ENCODE peak calls at places on chromosome 13, in nine cellular contexts. X, A, H, K, E, R, G, B and Y are unnamed samples.

GRCh38 chr13:97945792-97946419 is 7.6 kb upstream of the IPO5 start:
- DNase-seq in X (no peak), A (no peak), H (peak), K (no peak), E (no peak), R (no peak), G (no peak), B (no peak), Y (no peak)

GRCh38 chr13:29684441-29684840 is 89.0 kb upstream of the SLC7A1 start:
- DNase-seq in X (peak), A (no peak), H (no peak), K (no peak), E (no peak), R (no peak), G (no peak), B (no peak), Y (no peak)

GRCh38 chr13:50779443-50780200 is 63.9 kb downstream of the DLEU7 start:
- DNase-seq in X (no peak), A (no peak), H (no peak), K (no peak), E (no peak), R (no peak), G (no peak), B (no peak), Y (no peak)

GRCh38 chr13:51644649-51645048 is 60.4 kb downstream of the WDFY2 start:
- DNase-seq in X (peak), A (no peak), H (peak), K (no peak), E (no peak), R (no peak), G (no peak), B (no peak), Y (no peak)

GRCh38 chr13:25901460-25902376 is 150.1 kb downstream of the SHISA2 start:
- DNase-seq in X (peak), A (no peak), H (peak), K (no peak), E (no peak), R (no peak), G (no peak), B (no peak), Y (peak)

GRCh38 chr13:91986771-91987515 is 588.5 kb downstream of the GPC5 start:
- DNase-seq in X (no peak), A (no peak), H (no peak), K (no peak), E (no peak), R (no peak), G (no peak), B (no peak), Y (no peak)

GRCh38 chr13:77563110-77563509 is 27.6 kb downstream of the SCEL start:
- DNase-seq in X (no peak), A (no peak), H (peak), K (no peak), E (no peak), R (no peak), G (no peak), B (no peak), Y (no peak)

GRCh38 chr13:107250626-107251025 is 682.7 kb upstream of the ARGLU1 start:
- DNase-seq in X (no peak), A (no peak), H (no peak), K (no peak), E (no peak), R (no peak), G (no peak), B (no peak), Y (no peak)

GRCh38 chr13:38763446-38764381 is 76.8 kb downstream of the FREM2 start:
- DNase-seq in X (peak), A (no peak), H (peak), K (no peak), E (no peak), R (no peak), G (no peak), B (no peak), Y (no peak)

GRCh38 chr13:114134944-114135610 is 2.7 kb upstream of the RASA3 start:
- DNase-seq in X (no peak), A (no peak), H (no peak), K (no peak), E (no peak), R (no peak), G (no peak), B (no peak), Y (no peak)

GRCh38 chr13:44930280-44930679 is 59.0 kb downstream of the NUFIP1 start:
- DNase-seq in X (no peak), A (no peak), H (no peak), K (no peak), E (no peak), R (no peak), G (no peak), B (no peak), Y (no peak)

GRCh38 chr13:27006519-27007161 is 165.0 kb downstream of the USP12 start:
- DNase-seq in X (no peak), A (no peak), H (peak), K (peak), E (no peak), R (no peak), G (peak), B (peak), Y (no peak)

GRCh38 chr13:98055623-98056022 is 87.3 kb upstream of the FARP1 start:
- DNase-seq in X (no peak), A (no peak), H (no peak), K (no peak), E (no peak), R (no peak), G (no peak), B (no peak), Y (no peak)

GRCh38 chr13:23472189-23472588 is 38.7 kb upstream of the SACS start:
- DNase-seq in X (no peak), A (no peak), H (no peak), K (no peak), E (no peak), R (no peak), G (no peak), B (no peak), Y (no peak)

GRCh38 chr13:64688893-64689677 is 2541.1 kb downstream of the PCDH9 start:
- DNase-seq in X (peak), A (no peak), H (peak), K (no peak), E (no peak), R (no peak), G (no peak), B (no peak), Y (no peak)

GRCh38 chr13:44679602-44680001 is 103.5 kb upstream of the TSC22D1 start:
- DNase-seq in X (no peak), A (no peak), H (no peak), K (no peak), E (no peak), R (no peak), G (no peak), B (no peak), Y (no peak)

GRCh38 chr13:104937881-104938280 is 1597.6 kb downstream of the EFNB2 start:
- DNase-seq in X (no peak), A (no peak), H (peak), K (no peak), E (no peak), R (no peak), G (no peak), B (no peak), Y (no peak)

GRCh38 chr13:34358811-34359513 is 541.0 kb downstream of the RFC3 start:
- DNase-seq in X (no peak), A (no peak), H (peak), K (no peak), E (no peak), R (no peak), G (no peak), B (no peak), Y (peak)

GRCh38 chr13:95535243-95535642 is 17.3 kb upstream of the CLDN10 start:
- DNase-seq in X (peak), A (no peak), H (peak), K (no peak), E (no peak), R (no peak), G (no peak), B (peak), Y (peak)

GRCh38 chr13:25085125-25085742 is 10.7 kb upstream of the PABPC3 start:
- DNase-seq in X (peak), A (no peak), H (peak), K (peak), E (no peak), R (no peak), G (no peak), B (peak), Y (peak)

GRCh38 chr13:74082741-74083160 is 51.5 kb downstream of the KLF12 start:
- DNase-seq in X (no peak), A (no peak), H (no peak), K (no peak), E (no peak), R (no peak), G (no peak), B (no peak), Y (no peak)

GRCh38 chr13:45925151-45925550 is 73.6 kb upstream of the SIAH3 start:
- DNase-seq in X (no peak), A (no peak), H (peak), K (no peak), E (no peak), R (no peak), G (no peak), B (no peak), Y (no peak)

GRCh38 chr13:38008636-38009035 is 139.1 kb upstream of the TRPC4 start:
- DNase-seq in X (no peak), A (no peak), H (no peak), K (peak), E (no peak), R (no peak), G (no peak), B (no peak), Y (no peak)

GRCh38 chr13:24512208-24513068 is at the start of gene PARP4:
- DNase-seq in X (peak), A (peak), H (peak), K (peak), E (peak), R (peak), G (peak), B (peak), Y (peak)

GRCh38 chr13:37492741-37493514 is 105.6 kb downstream of the POSTN start:
- DNase-seq in X (no peak), A (no peak), H (peak), K (no peak), E (no peak), R (no peak), G (no peak), B (no peak), Y (no peak)

GRCh38 chr13:39353988-39354387 is 249.0 kb downstream of the LHFPL6 start:
- DNase-seq in X (no peak), A (no peak), H (peak), K (no peak), E (no peak), R (no peak), G (no peak), B (no peak), Y (peak)

GRCh38 chr13:79119578-79120107 is 286.4 kb downstream of the RBM26 start:
- DNase-seq in X (no peak), A (no peak), H (no peak), K (no peak), E (no peak), R (no peak), G (no peak), B (no peak), Y (no peak)

GRCh38 chr13:73399347-73400216 is 340.8 kb downstream of the KLF5 start:
- DNase-seq in X (no peak), A (no peak), H (no peak), K (peak), E (no peak), R (no peak), G (no peak), B (no peak), Y (no peak)

GRCh38 chr13:107202371-107203023 is 634.6 kb upstream of the ARGLU1 start:
- DNase-seq in X (peak), A (no peak), H (peak), K (no peak), E (no peak), R (peak), G (no peak), B (no peak), Y (peak)

GRCh38 chr13:42398542-42398941 is 126.6 kb downstream of the AKAP11 start:
- DNase-seq in X (no peak), A (no peak), H (no peak), K (no peak), E (no peak), R (no peak), G (no peak), B (no peak), Y (no peak)

GRCh38 chr13:66969291-66969690 is 260.8 kb downstream of the PCDH9 start:
- DNase-seq in X (no peak), A (no peak), H (no peak), K (no peak), E (no peak), R (no peak), G (no peak), B (no peak), Y (no peak)
- H3K27ac ChIP-seq in X (no peak), A (no peak), H (no peak), K (no peak), E (no peak), R (no peak), G (peak), B (no peak), Y (no peak)

GRCh38 chr13:100789481-100789880 is 114.9 kb upstream of the TMTC4 start:
- DNase-seq in X (no peak), A (no peak), H (peak), K (no peak), E (no peak), R (no peak), G (peak), B (no peak), Y (no peak)
- H3K27ac ChIP-seq in X (no peak), A (no peak), H (no peak), K (no peak), E (no peak), R (no peak), G (peak), B (no peak), Y (peak)

GRCh38 chr13:28485097-28485496 is 9.8 kb downstream of the FLT1 start:
- DNase-seq in X (no peak), A (no peak), H (no peak), K (no peak), E (no peak), R (no peak), G (no peak), B (no peak), Y (no peak)
- H3K27ac ChIP-seq in X (no peak), A (no peak), H (no peak), K (no peak), E (no peak), R (no peak), G (no peak), B (no peak), Y (no peak)

GRCh38 chr13:83183439-83184149 is 698.7 kb downstream of the SLITRK1 start:
- DNase-seq in X (no peak), A (no peak), H (no peak), K (no peak), E (no peak), R (no peak), G (no peak), B (no peak), Y (no peak)
- H3K27ac ChIP-seq in X (no peak), A (no peak), H (no peak), K (no peak), E (no peak), R (no peak), G (no peak), B (no peak), Y (no peak)

DNA sequence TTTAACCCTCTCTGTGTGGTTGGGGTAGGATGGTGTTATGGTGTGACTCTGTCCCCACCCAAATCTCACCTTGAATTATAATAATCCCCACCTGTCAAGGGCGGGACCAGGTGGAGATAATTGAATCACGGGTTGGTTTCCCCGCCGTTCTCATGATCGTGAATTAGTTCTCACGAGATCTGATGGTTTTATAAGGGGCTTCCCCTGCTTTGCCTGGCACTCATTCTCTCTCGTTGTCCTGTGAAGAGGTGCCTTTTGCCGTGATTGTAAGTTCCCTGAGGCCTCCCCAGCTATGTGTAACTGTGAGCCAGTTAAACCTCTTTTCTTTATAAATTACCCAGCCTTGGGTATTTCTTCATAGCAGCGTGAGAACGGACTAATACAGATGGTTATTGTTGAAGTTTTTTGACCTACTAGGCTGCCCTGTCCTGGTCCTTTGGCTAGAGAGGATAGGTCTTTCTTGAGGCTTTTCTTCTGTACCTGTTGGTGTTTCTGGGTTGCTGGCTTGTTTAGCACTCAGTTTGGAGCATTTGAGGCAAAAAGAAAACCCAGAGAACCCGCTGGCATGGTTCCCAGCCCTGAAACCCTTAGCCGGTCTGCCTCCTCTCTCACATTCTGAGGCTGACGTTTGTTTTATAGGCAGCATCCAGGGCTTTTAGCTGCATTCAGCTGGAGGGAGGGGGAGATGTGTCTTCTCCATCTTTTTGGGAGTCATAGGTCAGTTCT is 69.0 kb downstream of the ARHGEF7 start:
- DNase-seq in X (no peak), A (peak), H (no peak), K (no peak), E (no peak), R (no peak), G (no peak), B (no peak), Y (no peak)
- H3K27ac ChIP-seq in X (no peak), A (peak), H (peak), K (peak), E (peak), R (peak), G (peak), B (no peak), Y (no peak)

DNA sequence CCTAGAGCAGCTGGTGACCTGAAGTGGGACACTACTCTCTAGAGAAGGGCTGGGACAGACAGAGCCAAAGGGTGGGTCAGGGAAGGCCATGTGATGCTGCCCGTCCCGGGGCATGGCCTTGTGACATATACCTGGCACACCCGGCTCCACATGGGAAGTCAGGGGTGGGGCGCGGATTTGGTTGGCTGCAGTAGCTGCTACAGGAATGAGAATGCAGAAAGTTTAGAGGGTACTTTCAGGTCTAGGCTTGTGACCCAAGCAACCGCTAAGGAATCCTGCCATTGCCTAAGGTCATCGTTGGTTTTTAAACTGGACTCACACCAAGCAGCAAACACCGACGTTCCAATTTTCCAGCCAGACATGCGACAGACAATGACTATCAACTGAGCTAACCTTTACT is 25.9 kb downstream of the RCBTB2 start:
- DNase-seq in X (peak), A (no peak), H (no peak), K (no peak), E (no peak), R (no peak), G (no peak), B (no peak), Y (peak)
- H3K27ac ChIP-seq in X (peak), A (no peak), H (no peak), K (peak), E (peak), R (peak), G (peak), B (no peak), Y (peak)